ENCODE peak calls at places on chromosomes 7 and 10, in five cellular contexts. D is CD4-positive, CD25-positive, alpha-beta regulatory T cell; U is HS-5; V is nephron progenitor cell; Y is NCI-H2029 treated with DMSO at 0.1 percent for 48 hours. T is an unnamed sample.

GRCh38 chr10:93995598-93996271 is 2.0 kb downstream of the PLCE1 start:
- DNase-seq in Y (no peak), U (no peak), V (no peak), D (no peak), T (no peak)

GRCh38 chr7:48148311-48148710 is 22.9 kb upstream of the ABCA13 start:
- DNase-seq in V (no peak), D (no peak), U (no peak), Y (no peak), T (no peak)

GRCh38 chr10:8365935-8366911 is 311.7 kb downstream of the GATA3 start:
- DNase-seq in U (no peak), Y (no peak), D (peak; percentile 11), V (no peak), T (no peak)

GRCh38 chr10:80204801-80205477 is 398 bp downstream of the ANXA11 start:
- DNase-seq in V (peak; percentile 48), D (peak; percentile 40), Y (no peak), U (no peak), T (no peak)

GRCh38 chr7:96088579-96088978 is 233.3 kb downstream of the SLC25A13 start:
- DNase-seq in D (no peak), V (no peak), Y (peak; percentile 29), U (no peak), T (no peak)

GRCh38 chr7:131471605-131472004 is 84.8 kb downstream of the PODXL start:
- DNase-seq in U (no peak), V (no peak), Y (no peak), D (no peak), T (no peak)

GRCh38 chr10:71638087-71638576 is 81.4 kb downstream of the C10orf105 start:
- DNase-seq in V (no peak), U (no peak), Y (no peak), D (no peak), T (no peak)

GRCh38 chr7:3043544-3044395 is at the start of gene CARD11:
- DNase-seq in Y (no peak), V (peak; percentile 25), U (no peak), D (peak; percentile 45), T (no peak)

GRCh38 chr7:105339404-105340316 is 49.1 kb downstream of the SRPK2 start:
- DNase-seq in V (no peak), D (no peak), Y (no peak), U (no peak), T (no peak)

GRCh38 chr10:25493122-25493893 is 318.5 kb downstream of the GPR158 start:
- DNase-seq in V (no peak), Y (no peak), U (peak; percentile 26), D (no peak), T (no peak)

GRCh38 chr7:15686209-15686956 is at the start of gene MEOX2:
- DNase-seq in V (peak; percentile 68), U (no peak), Y (peak; percentile 65), D (no peak), T (no peak)

GRCh38 chr10:72808001-72808400 is 85.5 kb upstream of the OIT3 start:
- DNase-seq in U (no peak), Y (peak; percentile 59), V (no peak), D (no peak), T (no peak)

GRCh38 chr10:110165239-110165638 is 42.2 kb upstream of the MXI1 start:
- DNase-seq in Y (no peak), D (no peak), V (no peak), U (no peak), T (no peak)

GRCh38 chr10:91665842-91666241 is 33.0 kb upstream of the PPP1R3C start:
- DNase-seq in U (no peak), V (no peak), Y (no peak), D (no peak), T (no peak)

GRCh38 chr7:116872026-116872425 is 9.6 kb downstream of the CAPZA2 start:
- DNase-seq in D (no peak), U (no peak), Y (no peak), V (no peak), T (no peak)

GRCh38 chr10:110857265-110858158 is 14.2 kb upstream of the PDCD4 start:
- DNase-seq in D (no peak), U (no peak), V (no peak), Y (no peak), T (no peak)

GRCh38 chr7:36523371-36523953 is 133.8 kb downstream of the ANLN start:
- DNase-seq in V (no peak), D (no peak), Y (no peak), U (no peak), T (no peak)

GRCh38 chr10:112758961-112759360 is 191.1 kb upstream of the TCF7L2 start:
- DNase-seq in V (no peak), Y (no peak), U (no peak), D (no peak), T (no peak)

GRCh38 chr7:11742496-11742895 is 89.5 kb downstream of the THSD7A start:
- DNase-seq in Y (no peak), U (no peak), D (no peak), V (no peak), T (no peak)

GRCh38 chr7:44325811-44326241 is 432 bp upstream of the CAMK2B start:
- DNase-seq in U (no peak), D (no peak), Y (no peak), V (no peak), T (no peak)

GRCh38 chr7:85074-85945 is 107.1 kb upstream of the FAM20C start:
- DNase-seq in V (no peak), Y (no peak), D (no peak), U (no peak), T (no peak)

GRCh38 chr10:23525406-23525805 is 86.5 kb downstream of the OTUD1 start:
- DNase-seq in V (no peak), U (no peak), D (no peak), Y (peak; percentile 5), T (no peak)

GRCh38 chr10:13347235-13348156 is 597 bp downstream of the SEPHS1 start:
- DNase-seq in U (no peak), Y (no peak), V (peak; percentile 82), D (peak; percentile 71), T (peak; percentile 62)

GRCh38 chr10:132050191-132050590 is 15.6 kb upstream of the JAKMIP3 start:
- DNase-seq in V (no peak), D (no peak), U (no peak), Y (no peak), T (no peak)

GRCh38 chr7:106425017-106425719 is 140.4 kb upstream of the NAMPT start:
- DNase-seq in D (peak; percentile 9), V (no peak), U (peak; percentile 92), Y (peak; percentile 48), T (no peak)

GRCh38 chr7:120402801-120403200 is 129.8 kb downstream of the KCND2 start:
- DNase-seq in D (no peak), Y (no peak), U (no peak), V (no peak), T (no peak)

GRCh38 chr7:138979226-138979979 is 1.8 kb downstream of the KIAA1549 start:
- DNase-seq in D (no peak), Y (no peak), U (no peak), V (no peak), T (no peak)

GRCh38 chr10:45179716-45180115 is 135.7 kb downstream of the OR13A1 start:
- DNase-seq in U (no peak), Y (no peak), D (no peak), V (no peak), T (no peak)

GRCh38 chr10:60334991-60335390 is 54.7 kb downstream of the ANK3 start:
- DNase-seq in D (no peak), V (no peak), U (no peak), Y (no peak), T (no peak)

GRCh38 chr7:40704172-40704571 is 569.4 kb downstream of the SUGCT start:
- DNase-seq in Y (no peak), U (no peak), D (no peak), V (no peak), T (no peak)

GRCh38 chr7:88789480-88790064 is 6.0 kb downstream of the TEX47 start:
- DNase-seq in D (no peak), V (no peak), U (peak; percentile 8), Y (no peak), T (no peak)

GRCh38 chr7:142438235-142438922 is 180.5 kb upstream of the PRSS58 start:
- DNase-seq in Y (no peak), U (no peak), D (no peak), V (peak; percentile 37), T (no peak)

GRCh38 chr7:65325793-65326432 is 47.7 kb upstream of the ZNF92 start:
- DNase-seq in Y (peak; percentile 6), U (no peak), D (no peak), V (no peak), T (no peak)

GRCh38 chr7:128419262-128419661 is 9.5 kb upstream of the IMPDH1 start:
- DNase-seq in D (no peak), V (no peak), Y (no peak), U (no peak), T (no peak)

T was measured in D721Med.